ENCODE peak calls at places on chromosomes 3 and 15, in five cellular contexts. One of them, this sample, is unnamed.
A peak's percentile ranks its signal among the peaks of the same experiment; 100 is the strongest.

GRCh38 chr3:97674477-97674876 is 90.1 kb upstream of the ARL6 start:
- DNase-seq in ACHN: no peak
- DNase-seq in amygdala: no peak
- DNase-seq in activated CD8-positive, alpha-beta memory T cell treated with anti-CD3 and anti-CD28 coated beads for 48 hours: no peak
- DNase-seq in NB4: no peak
- DNase-seq in this sample: no peak

GRCh38 chr3:196227086-196227485 is 10.8 kb downstream of the SLC51A start:
- DNase-seq in ACHN: no peak
- DNase-seq in amygdala: no peak
- DNase-seq in activated CD8-positive, alpha-beta memory T cell treated with anti-CD3 and anti-CD28 coated beads for 48 hours: no peak
- DNase-seq in NB4: no peak
- DNase-seq in this sample: no peak

GRCh38 chr3:194584866-194585265 is 48.4 kb downstream of the TMEM44 start:
- DNase-seq in ACHN: no peak
- DNase-seq in amygdala: no peak
- DNase-seq in activated CD8-positive, alpha-beta memory T cell treated with anti-CD3 and anti-CD28 coated beads for 48 hours: no peak
- DNase-seq in NB4: no peak
- DNase-seq in this sample: no peak

GRCh38 chr3:31226331-31226730 is 306.4 kb upstream of the STT3B start:
- DNase-seq in ACHN: no peak
- DNase-seq in amygdala: no peak
- DNase-seq in activated CD8-positive, alpha-beta memory T cell treated with anti-CD3 and anti-CD28 coated beads for 48 hours: no peak
- DNase-seq in NB4: peak; percentile 91
- DNase-seq in this sample: no peak

GRCh38 chr3:190116551-190117067 is 4.1 kb downstream of the P3H2 start:
- DNase-seq in ACHN: no peak
- DNase-seq in amygdala: no peak
- DNase-seq in activated CD8-positive, alpha-beta memory T cell treated with anti-CD3 and anti-CD28 coated beads for 48 hours: no peak
- DNase-seq in NB4: no peak
- DNase-seq in this sample: no peak

GRCh38 chr3:112005091-112005672 is 6.5 kb downstream of the TAGLN3 start:
- DNase-seq in ACHN: no peak
- DNase-seq in amygdala: no peak
- DNase-seq in activated CD8-positive, alpha-beta memory T cell treated with anti-CD3 and anti-CD28 coated beads for 48 hours: no peak
- DNase-seq in NB4: no peak
- DNase-seq in this sample: no peak

GRCh38 chr3:158685151-158685550 is 12.7 kb upstream of the LXN start:
- DNase-seq in ACHN: no peak
- DNase-seq in amygdala: no peak
- DNase-seq in activated CD8-positive, alpha-beta memory T cell treated with anti-CD3 and anti-CD28 coated beads for 48 hours: no peak
- DNase-seq in NB4: no peak
- DNase-seq in this sample: no peak

GRCh38 chr3:58117561-58118305 is 93.0 kb downstream of the DNASE1L3 start:
- DNase-seq in ACHN: no peak
- DNase-seq in amygdala: no peak
- DNase-seq in activated CD8-positive, alpha-beta memory T cell treated with anti-CD3 and anti-CD28 coated beads for 48 hours: no peak
- DNase-seq in NB4: no peak
- DNase-seq in this sample: no peak

GRCh38 chr3:123120546-123120945 is 53.7 kb downstream of the PDIA5 start:
- DNase-seq in ACHN: no peak
- DNase-seq in amygdala: no peak
- DNase-seq in activated CD8-positive, alpha-beta memory T cell treated with anti-CD3 and anti-CD28 coated beads for 48 hours: no peak
- DNase-seq in NB4: no peak
- DNase-seq in this sample: no peak

GRCh38 chr15:34280193-34280592 is 55.4 kb downstream of the EMC4 start:
- DNase-seq in ACHN: no peak
- DNase-seq in amygdala: no peak
- DNase-seq in activated CD8-positive, alpha-beta memory T cell treated with anti-CD3 and anti-CD28 coated beads for 48 hours: no peak
- DNase-seq in NB4: no peak
- DNase-seq in this sample: no peak

GRCh38 chr15:74200871-74201419 is 1.6 kb downstream of the STRA6 start:
- DNase-seq in ACHN: no peak
- DNase-seq in amygdala: no peak
- DNase-seq in activated CD8-positive, alpha-beta memory T cell treated with anti-CD3 and anti-CD28 coated beads for 48 hours: no peak
- DNase-seq in NB4: no peak
- DNase-seq in this sample: no peak

GRCh38 chr15:99732711-99733267 is 448 bp downstream of the LYSMD4 start:
- DNase-seq in ACHN: no peak
- DNase-seq in amygdala: no peak
- DNase-seq in activated CD8-positive, alpha-beta memory T cell treated with anti-CD3 and anti-CD28 coated beads for 48 hours: no peak
- DNase-seq in NB4: peak; percentile 58
- DNase-seq in this sample: no peak

GRCh38 chr15:63372753-63373152 is 8.9 kb downstream of the CA12 start:
- DNase-seq in ACHN: no peak
- DNase-seq in amygdala: no peak
- DNase-seq in activated CD8-positive, alpha-beta memory T cell treated with anti-CD3 and anti-CD28 coated beads for 48 hours: no peak
- DNase-seq in NB4: no peak
- DNase-seq in this sample: no peak